ENCODE peak calls at places on chromosomes 6 and 20, in five cellular contexts. C is GM23338, D is A549, B is GM12878, F is K562. E is an unnamed sample.

GRCh38 chr6:20416063-20416454 is 14.4 kb downstream of the E2F3 start:
- DNase-seq in C (no peak), D (no peak), B (no peak), F (no peak), E (no peak)

GRCh38 chr6:70150521-70150920 is 152.4 kb downstream of the COL9A1 start:
- DNase-seq in C (no peak), D (no peak), B (no peak), F (no peak), E (no peak)

GRCh38 chr20:881051-881820 is 34.9 kb downstream of the ANGPT4 start:
- DNase-seq in C (no peak), D (peak), B (peak), F (no peak), E (no peak)

GRCh38 chr6:149202100-149202499 is 115.4 kb upstream of the TAB2 start:
- DNase-seq in C (no peak), D (no peak), B (no peak), F (no peak), E (no peak)

GRCh38 chr6:27545271-27546046 is 72.6 kb upstream of the ZNF184 start:
- DNase-seq in C (peak), D (no peak), B (peak), F (peak), E (peak)

GRCh38 chr6:42484261-42484660 is 32.5 kb upstream of the TRERF1 start:
- DNase-seq in C (no peak), D (no peak), B (no peak), F (no peak), E (no peak)

GRCh38 chr6:127290391-127290963 is 23.8 kb downstream of the RNF146 start:
- DNase-seq in C (no peak), D (no peak), B (no peak), F (no peak), E (no peak)

GRCh38 chr6:33613794-33614166 is 7.3 kb upstream of the ITPR3 start:
- DNase-seq in C (no peak), D (no peak), B (no peak), F (no peak), E (no peak)

GRCh38 chr20:64038579-64039292 is 2.8 kb downstream of the C20orf204 start:
- DNase-seq in C (peak), D (peak), B (no peak), F (peak), E (no peak)

GRCh38 chr20:52305843-52306242 is 114.3 kb upstream of the ZFP64 start:
- DNase-seq in C (no peak), D (no peak), B (no peak), F (no peak), E (no peak)

GRCh38 chr20:33673411-33674293 is 576 bp downstream of the NECAB3 start:
- DNase-seq in C (no peak), D (peak), B (no peak), F (peak), E (no peak)

GRCh38 chr6:41713650-41714291 is 21.6 kb downstream of the TFEB start:
- DNase-seq in C (no peak), D (peak), B (peak), F (no peak), E (no peak)

GRCh38 chr6:127776320-127776719 is 124.5 kb downstream of the THEMIS start:
- DNase-seq in C (peak), D (no peak), B (no peak), F (no peak), E (no peak)

GRCh38 chr20:62745959-62746288 is 37.3 kb downstream of the NTSR1 start:
- DNase-seq in C (no peak), D (no peak), B (no peak), F (no peak), E (no peak)

GRCh38 chr6:28226460-28226859 is 1.4 kb downstream of the ZSCAN9 start:
- DNase-seq in C (no peak), D (no peak), B (no peak), F (no peak), E (no peak)

GRCh38 chr20:17749979-17750721 is 50.4 kb downstream of the BANF2 start:
- DNase-seq in C (no peak), D (no peak), B (no peak), F (no peak), E (peak)

GRCh38 chr6:161272600-161273355 is 1.1 kb downstream of the AGPAT4 start:
- DNase-seq in C (peak), D (no peak), B (no peak), F (no peak), E (no peak)

GRCh38 chr20:40868568-40869223 is 159.9 kb upstream of the TOP1 start:
- DNase-seq in C (no peak), D (no peak), B (no peak), F (no peak), E (no peak)

GRCh38 chr6:26025047-26025893 is 62.0 kb upstream of the HFE start:
- DNase-seq in C (no peak), D (no peak), B (no peak), F (peak), E (peak)

GRCh38 chr6:139547082-139547776 is 172.8 kb upstream of the CITED2 start:
- DNase-seq in C (no peak), D (no peak), B (no peak), F (no peak), E (no peak)

GRCh38 chr6:158879180-158879579 is 60.0 kb upstream of the EZR start:
- DNase-seq in C (peak), D (no peak), B (no peak), F (no peak), E (no peak)

GRCh38 chr6:3879194-3879952 is 30.2 kb downstream of the FAM50B start:
- DNase-seq in C (no peak), D (no peak), B (no peak), F (no peak), E (no peak)

GRCh38 chr6:3885262-3886036 is 36.3 kb downstream of the FAM50B start:
- DNase-seq in C (peak), D (peak), B (no peak), F (peak), E (peak)

GRCh38 chr6:3882865-3883264 is 33.7 kb downstream of the FAM50B start:
- DNase-seq in C (no peak), D (no peak), B (no peak), F (no peak), E (no peak)

GRCh38 chr6:3884007-3884745 is 35.0 kb downstream of the FAM50B start:
- DNase-seq in C (no peak), D (peak), B (no peak), F (no peak), E (no peak)

GRCh38 chr6:3881722-3882421 is 32.7 kb downstream of the FAM50B start:
- DNase-seq in C (no peak), D (no peak), B (no peak), F (no peak), E (no peak)
- TF ChIP-seq JUNB in C (no peak), D (no peak), B (no peak), F (no peak), E (no peak)

DNA sequence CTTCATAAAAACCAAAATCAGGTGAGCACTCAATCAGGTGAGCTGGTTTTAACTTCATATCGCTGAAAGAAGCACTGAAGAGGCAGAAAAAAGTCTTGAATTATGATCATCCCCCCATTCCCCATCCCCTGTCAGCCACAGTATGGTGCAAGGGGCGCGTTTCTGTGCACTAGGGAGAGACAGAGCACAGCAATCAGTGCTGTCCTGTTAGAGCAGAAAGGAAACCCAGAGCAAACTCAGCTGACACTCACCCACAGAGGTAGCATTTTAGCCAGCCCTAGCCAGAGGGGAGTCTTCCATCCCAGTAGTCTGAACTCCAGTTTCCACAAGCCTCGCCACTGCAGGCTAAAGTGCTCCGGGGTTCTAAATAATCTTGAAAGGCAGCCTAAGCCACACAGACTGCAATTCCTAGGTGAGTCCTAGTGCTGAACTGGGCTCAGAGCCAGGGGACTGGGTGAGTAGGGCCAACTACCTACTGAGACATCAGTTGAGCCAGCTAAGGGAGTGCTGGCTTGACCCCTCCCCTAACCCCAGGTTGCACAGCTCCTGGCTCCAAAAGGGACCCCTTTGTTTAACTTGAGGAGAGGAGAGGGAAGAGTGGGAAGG is 1352.6 kb upstream of the GJE1 start:
- DNase-seq in C (no peak), D (no peak), B (no peak), F (no peak), E (no peak)
- TF ChIP-seq JUNB in C (no peak), D (no peak), B (no peak), F (no peak), E (no peak)

GRCh38 chr6:136846046-136846445 is 23.7 kb downstream of the PEX7 start:
- DNase-seq in C (peak), D (peak), B (no peak), F (peak), E (peak)
- TF ChIP-seq JUNB in C (no peak), D (no peak), B (no peak), F (no peak), E (no peak)

DNA sequence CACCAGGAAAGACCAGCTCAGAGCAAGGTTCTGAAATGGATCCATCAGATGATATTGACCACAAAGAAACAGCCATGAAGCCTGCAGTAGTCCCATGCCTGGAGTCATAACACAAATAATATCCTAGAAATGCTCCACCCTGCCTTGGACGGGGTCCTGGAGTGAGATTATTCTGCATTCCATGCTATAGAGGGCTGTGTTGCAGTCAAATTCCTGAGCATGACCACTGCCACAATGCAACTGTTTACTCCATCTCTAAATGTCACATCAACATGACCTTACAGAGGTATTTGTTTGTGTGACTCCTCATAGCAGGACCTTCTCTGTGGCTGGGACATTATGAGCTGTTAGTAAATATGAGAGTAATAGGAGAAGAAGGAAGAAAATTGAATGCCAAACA is 257.5 kb upstream of the TCF21 start:
- DNase-seq in C (no peak), D (no peak), B (no peak), F (no peak), E (peak)
- TF ChIP-seq JUNB in C (no peak), D (no peak), B (no peak), F (no peak), E (no peak)

DNA sequence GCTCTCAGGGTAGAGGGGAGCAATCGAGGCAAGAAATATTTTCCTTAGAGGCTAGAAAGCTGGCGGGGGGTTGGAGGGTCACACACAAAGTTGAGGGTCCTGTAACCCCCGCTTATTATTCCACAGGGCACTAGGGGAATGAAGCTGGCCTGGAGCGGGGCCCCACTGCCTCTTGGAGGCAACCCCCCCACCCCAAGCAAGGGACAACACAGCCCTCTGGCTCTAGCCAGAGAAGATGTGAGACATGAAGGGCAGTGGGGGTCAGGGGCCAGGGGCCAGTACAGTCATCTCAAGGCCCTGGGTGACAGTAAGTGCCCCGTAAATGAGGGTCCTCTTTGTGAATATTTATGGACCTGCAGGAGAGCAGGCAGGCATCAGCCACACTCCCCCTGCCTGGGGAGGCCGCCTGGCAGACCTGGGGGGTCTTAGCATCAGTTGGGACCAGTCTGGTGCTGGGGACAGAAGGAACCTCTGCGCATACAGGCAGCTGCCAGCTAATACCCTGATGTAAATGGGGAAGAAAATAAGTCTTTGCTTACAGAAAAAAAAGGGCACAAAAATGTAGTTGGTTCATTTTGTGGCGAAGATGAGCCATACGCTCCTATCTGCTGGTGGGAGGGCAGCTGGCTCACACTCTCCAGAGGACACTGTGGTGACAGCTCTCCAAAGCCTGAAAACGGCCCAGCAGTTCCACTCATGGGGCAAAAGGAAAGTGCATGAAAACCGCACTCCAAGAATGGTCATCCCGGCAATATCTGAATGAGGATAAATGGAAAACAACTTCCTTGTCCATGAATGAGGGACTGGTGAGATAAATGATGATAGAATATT is 21.9 kb downstream of the SPATA2 start:
- DNase-seq in C (no peak), D (no peak), B (no peak), F (no peak), E (no peak)
- TF ChIP-seq JUNB in C (no peak), D (no peak), B (no peak), F (no peak), E (no peak)

GRCh38 chr20:50295762-50296449 is 105.3 kb downstream of the CEBPB start:
- DNase-seq in C (no peak), D (no peak), B (no peak), F (no peak), E (no peak)
- TF ChIP-seq JUNB in C (no peak), D (no peak), B (no peak), F (no peak), E (no peak)

DNA sequence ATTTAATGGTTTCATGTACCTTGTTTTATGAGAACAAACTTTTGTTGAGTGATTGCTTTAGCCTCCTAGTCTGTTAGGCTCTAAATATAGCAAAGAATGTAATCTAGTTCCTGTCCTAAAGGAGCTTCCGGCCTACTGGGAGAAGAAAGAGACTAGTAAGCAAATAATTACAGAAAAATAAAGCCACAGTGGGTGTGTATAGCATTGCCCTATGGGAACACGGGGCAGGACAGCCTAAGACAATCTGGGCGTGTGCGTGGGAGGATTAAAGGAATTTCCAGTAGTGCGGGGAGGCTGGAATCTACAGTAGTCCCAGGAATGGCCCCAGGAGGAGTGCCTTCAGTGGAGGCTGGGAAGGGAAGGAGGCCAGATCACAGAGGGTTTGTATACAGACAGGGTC is 98.1 kb upstream of the AKAP12 start:
- DNase-seq in C (no peak), D (no peak), B (no peak), F (no peak), E (peak)
- TF ChIP-seq JUNB in C (no peak), D (no peak), B (no peak), F (no peak), E (no peak)

DNA sequence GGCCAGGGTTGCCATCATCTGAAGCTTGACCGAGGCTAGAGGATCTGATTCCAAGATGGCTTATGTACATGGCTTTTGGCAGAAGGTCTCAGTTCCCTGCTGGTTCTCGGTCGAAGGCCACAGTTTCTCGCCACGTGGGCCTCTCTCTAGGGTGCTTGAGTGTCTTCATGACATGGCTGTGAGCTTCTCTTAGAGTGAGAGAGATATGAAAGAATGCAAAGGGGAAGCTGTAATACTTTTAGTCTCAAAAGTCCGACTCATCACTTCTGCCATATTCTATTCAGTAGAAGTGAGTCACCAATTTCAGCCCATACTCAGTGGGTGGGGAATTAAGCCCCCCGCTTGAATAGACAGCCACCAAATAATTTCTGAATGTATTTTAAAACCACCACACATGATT is 94.2 kb downstream of the UTRN start:
- DNase-seq in C (no peak), D (no peak), B (no peak), F (no peak), E (no peak)
- TF ChIP-seq JUNB in C (no peak), D (no peak), B (no peak), F (no peak), E (no peak)

GRCh38 chr20:49455691-49456090 is 26.8 kb downstream of the KCNB1 start:
- DNase-seq in C (no peak), D (no peak), B (no peak), F (no peak), E (no peak)

GRCh38 chr20:49450281-49450707 is 32.2 kb downstream of the KCNB1 start:
- DNase-seq in C (peak), D (no peak), B (no peak), F (no peak), E (no peak)

GRCh38 chr20:49447946-49448809 is 34.3 kb downstream of the KCNB1 start:
- DNase-seq in C (no peak), D (no peak), B (no peak), F (no peak), E (no peak)

GRCh38 chr20:49448917-49449316 is 33.6 kb downstream of the KCNB1 start:
- DNase-seq in C (peak), D (no peak), B (no peak), F (peak), E (no peak)

GRCh38 chr20:49452011-49452482 is 30.4 kb downstream of the KCNB1 start:
- DNase-seq in C (no peak), D (no peak), B (no peak), F (no peak), E (no peak)
- TF ChIP-seq JUNB in C (no peak), D (no peak), B (no peak), F (no peak), E (no peak)

DNA sequence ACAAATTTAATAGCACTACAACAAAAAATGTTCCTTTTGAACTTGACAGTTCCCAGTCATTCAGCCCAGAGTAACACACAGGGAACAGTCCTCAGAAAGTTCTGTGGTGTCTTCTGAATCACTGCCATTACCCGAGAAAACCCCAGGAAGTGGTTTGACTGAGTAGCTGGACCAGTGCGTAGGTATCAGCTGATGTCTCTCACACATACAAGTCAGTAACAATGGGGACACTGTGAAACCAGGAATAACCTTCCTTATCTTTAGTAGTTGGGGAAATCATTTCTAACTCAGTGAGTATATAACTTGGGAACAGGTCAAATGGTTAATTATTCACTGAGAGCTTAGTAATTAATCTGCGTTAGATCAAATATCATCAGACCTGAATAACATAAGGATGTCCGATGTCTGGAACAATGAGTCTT is 73.1 kb downstream of the HIVEP2 start:
- DNase-seq in C (no peak), D (no peak), B (no peak), F (no peak), E (peak)
- TF ChIP-seq JUNB in C (no peak), D (no peak), B (peak), F (no peak), E (no peak)

E was measured in HepG2.